ENCODE peak calls at places on chromosomes 5 and 9, in five cellular contexts. One of them, this sample, is unnamed. For H3K36me3, the result is how much of the 10 kb centered on the place peaks cover.

GRCh38 chr5:130109152-130109551 is 204.9 kb downstream of the CHSY3 start:
- DNase-seq in bronchial epithelial cell: peak
- DNase-seq in body of pancreas: no peak
- DNase-seq in pancreas: no peak
- DNase-seq in CD8-positive, alpha-beta T cell: no peak
- DNase-seq in this sample: no peak

GRCh38 chr9:9771314-9771713 is 841.5 kb downstream of the PTPRD start:
- DNase-seq in CD8-positive, alpha-beta T cell: no peak
- DNase-seq in pancreas: no peak
- DNase-seq in bronchial epithelial cell: no peak
- DNase-seq in body of pancreas: no peak
- DNase-seq in this sample: no peak

GRCh38 chr5:68354315-68354714 is 138.8 kb downstream of the PIK3R1 start:
- DNase-seq in bronchial epithelial cell: no peak
- DNase-seq in CD8-positive, alpha-beta T cell: no peak
- DNase-seq in body of pancreas: no peak
- DNase-seq in pancreas: no peak
- DNase-seq in this sample: no peak

GRCh38 chr5:4295663-4296339 is 700.2 kb downstream of the IRX1 start:
- DNase-seq in CD8-positive, alpha-beta T cell: no peak
- DNase-seq in bronchial epithelial cell: no peak
- DNase-seq in pancreas: no peak
- DNase-seq in body of pancreas: no peak
- DNase-seq in this sample: no peak

GRCh38 chr5:81856948-81857928 is 106.3 kb upstream of the SSBP2 start:
- DNase-seq in body of pancreas: peak
- DNase-seq in bronchial epithelial cell: peak
- DNase-seq in pancreas: peak
- DNase-seq in CD8-positive, alpha-beta T cell: no peak
- DNase-seq in this sample: peak

GRCh38 chr5:112146323-112146848 is 272.7 kb downstream of the EPB41L4A start:
- DNase-seq in bronchial epithelial cell: peak
- DNase-seq in body of pancreas: no peak
- DNase-seq in pancreas: no peak
- DNase-seq in CD8-positive, alpha-beta T cell: no peak
- DNase-seq in this sample: no peak

GRCh38 chr5:87254035-87254434 is 13.6 kb upstream of the RASA1 start:
- DNase-seq in body of pancreas: no peak
- DNase-seq in bronchial epithelial cell: no peak
- DNase-seq in CD8-positive, alpha-beta T cell: no peak
- DNase-seq in pancreas: no peak
- DNase-seq in this sample: no peak

GRCh38 chr5:83777856-83778255 is 57.2 kb upstream of the HAPLN1 start:
- DNase-seq in bronchial epithelial cell: no peak
- DNase-seq in CD8-positive, alpha-beta T cell: no peak
- DNase-seq in body of pancreas: no peak
- DNase-seq in pancreas: no peak
- DNase-seq in this sample: no peak

GRCh38 chr5:6900828-6901227 is 187.6 kb downstream of the TENT4A start:
- DNase-seq in pancreas: no peak
- DNase-seq in body of pancreas: peak
- DNase-seq in bronchial epithelial cell: no peak
- DNase-seq in CD8-positive, alpha-beta T cell: no peak
- DNase-seq in this sample: no peak

GRCh38 chr9:30120654-30121053 is 2263.8 kb upstream of the ACO1 start:
- DNase-seq in body of pancreas: no peak
- DNase-seq in CD8-positive, alpha-beta T cell: no peak
- DNase-seq in pancreas: no peak
- DNase-seq in bronchial epithelial cell: no peak
- DNase-seq in this sample: no peak

GRCh38 chr9:22079873-22080341 is 70.8 kb upstream of the CDKN2B start:
- DNase-seq in CD8-positive, alpha-beta T cell: peak
- DNase-seq in body of pancreas: no peak
- DNase-seq in pancreas: no peak
- DNase-seq in bronchial epithelial cell: peak
- DNase-seq in this sample: peak

GRCh38 chr5:113435571-113435970 is 782 bp upstream of the TSSK1B start:
- DNase-seq in bronchial epithelial cell: no peak
- DNase-seq in pancreas: no peak
- DNase-seq in body of pancreas: no peak
- DNase-seq in CD8-positive, alpha-beta T cell: no peak
- DNase-seq in this sample: no peak

DNA sequence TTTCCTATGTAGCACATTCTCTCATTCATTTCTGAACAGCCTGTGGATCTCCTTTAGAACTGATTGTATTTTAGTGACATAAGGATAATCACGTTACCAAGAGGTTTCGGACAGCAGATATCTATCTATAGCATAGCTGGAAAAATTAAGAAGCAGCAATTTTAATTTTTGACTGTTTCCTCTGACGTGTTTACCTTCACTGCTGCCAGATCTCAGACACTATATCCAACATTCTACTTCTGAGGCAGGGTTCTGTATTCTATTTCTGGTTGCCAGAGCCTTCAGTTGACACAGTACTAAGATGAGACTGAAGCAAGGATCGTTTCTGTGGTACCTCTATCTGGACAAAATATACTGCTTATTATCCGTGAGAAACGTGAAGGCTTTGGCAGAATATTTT is at the start of gene EFCAB9:
- DNase-seq in bronchial epithelial cell: no peak
- DNase-seq in body of pancreas: no peak
- DNase-seq in pancreas: no peak
- DNase-seq in CD8-positive, alpha-beta T cell: no peak
- DNase-seq in this sample: no peak
- H3K36me3 ChIP-seq in bronchial epithelial cell: under half
- H3K36me3 ChIP-seq in body of pancreas: under half
- H3K36me3 ChIP-seq in pancreas: under half
- H3K36me3 ChIP-seq in CD8-positive, alpha-beta T cell: under half
- H3K36me3 ChIP-seq in this sample: under half

GRCh38 chr5:150671509-150672236 is 10.6 kb downstream of the MYOZ3 start:
- DNase-seq in CD8-positive, alpha-beta T cell: no peak
- DNase-seq in bronchial epithelial cell: no peak
- DNase-seq in body of pancreas: no peak
- DNase-seq in pancreas: no peak
- DNase-seq in this sample: peak
- H3K4me3 ChIP-seq in CD8-positive, alpha-beta T cell: peak
- H3K4me3 ChIP-seq in bronchial epithelial cell: peak
- H3K4me3 ChIP-seq in body of pancreas: no peak
- H3K4me3 ChIP-seq in pancreas: peak
- H3K4me3 ChIP-seq in this sample: peak

GRCh38 chr5:107253246-107253645 is 417.5 kb downstream of the EFNA5 start:
- DNase-seq in bronchial epithelial cell: no peak
- DNase-seq in body of pancreas: no peak
- DNase-seq in pancreas: no peak
- DNase-seq in CD8-positive, alpha-beta T cell: no peak
- DNase-seq in this sample: no peak

GRCh38 chr5:107263387-107264003 is 407.2 kb downstream of the EFNA5 start:
- DNase-seq in CD8-positive, alpha-beta T cell: no peak
- DNase-seq in body of pancreas: no peak
- DNase-seq in pancreas: no peak
- DNase-seq in bronchial epithelial cell: no peak
- DNase-seq in this sample: no peak

GRCh38 chr5:107254902-107255234 is 415.9 kb downstream of the EFNA5 start:
- DNase-seq in bronchial epithelial cell: no peak
- DNase-seq in body of pancreas: no peak
- DNase-seq in pancreas: no peak
- DNase-seq in CD8-positive, alpha-beta T cell: no peak
- DNase-seq in this sample: no peak

GRCh38 chr5:107254214-107254901 is 416.4 kb downstream of the EFNA5 start:
- DNase-seq in body of pancreas: no peak
- DNase-seq in CD8-positive, alpha-beta T cell: no peak
- DNase-seq in pancreas: no peak
- DNase-seq in bronchial epithelial cell: no peak
- DNase-seq in this sample: no peak

DNA sequence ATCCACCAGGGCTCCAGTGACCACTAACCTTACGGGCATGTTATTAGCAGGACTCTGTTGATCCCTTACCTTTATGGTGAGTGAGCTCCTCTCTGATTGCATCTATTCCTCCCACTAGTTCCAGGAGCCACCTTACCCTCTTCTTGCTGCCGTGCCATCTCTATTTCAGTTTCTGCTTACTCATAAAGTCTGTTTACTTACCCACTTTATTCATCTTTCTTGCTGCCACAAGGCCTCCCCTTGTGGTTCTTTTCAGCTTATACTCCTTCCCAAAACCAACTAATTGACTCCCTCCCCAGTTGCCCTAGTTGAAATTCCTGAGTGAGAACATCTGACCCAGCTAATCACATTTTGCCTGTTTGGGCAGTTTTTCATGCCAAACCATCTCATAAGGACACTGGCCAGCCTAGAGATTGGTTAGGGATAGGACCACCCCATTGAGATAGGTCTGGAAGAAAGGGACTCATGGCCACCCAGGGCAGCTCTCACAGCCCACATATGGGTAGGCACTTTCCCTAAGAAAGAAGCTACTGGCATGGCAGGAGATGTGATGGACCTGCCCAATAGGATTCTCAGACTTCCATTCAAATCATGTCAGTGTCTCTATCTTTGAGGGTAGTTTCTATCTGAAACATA is 412.7 kb downstream of the EFNA5 start:
- DNase-seq in CD8-positive, alpha-beta T cell: no peak
- DNase-seq in body of pancreas: no peak
- DNase-seq in bronchial epithelial cell: peak
- DNase-seq in pancreas: no peak
- DNase-seq in this sample: no peak
- TF ChIP-seq CTCF in CD8-positive, alpha-beta T cell: no peak
- TF ChIP-seq CTCF in body of pancreas: no peak
- TF ChIP-seq CTCF in bronchial epithelial cell: peak
- TF ChIP-seq CTCF in pancreas: no peak
- TF ChIP-seq CTCF in this sample: no peak

GRCh38 chr5:171541380-171541779 is 121.9 kb downstream of the FGF18 start:
- DNase-seq in pancreas: no peak
- DNase-seq in body of pancreas: no peak
- DNase-seq in CD8-positive, alpha-beta T cell: no peak
- DNase-seq in bronchial epithelial cell: no peak
- DNase-seq in this sample: no peak

GRCh38 chr5:171537923-171538537 is 118.6 kb downstream of the FGF18 start:
- DNase-seq in bronchial epithelial cell: no peak
- DNase-seq in body of pancreas: no peak
- DNase-seq in CD8-positive, alpha-beta T cell: no peak
- DNase-seq in pancreas: no peak
- DNase-seq in this sample: no peak

GRCh38 chr5:171543486-171543885 is 124.0 kb downstream of the FGF18 start:
- DNase-seq in pancreas: no peak
- DNase-seq in bronchial epithelial cell: no peak
- DNase-seq in CD8-positive, alpha-beta T cell: no peak
- DNase-seq in body of pancreas: no peak
- DNase-seq in this sample: no peak

GRCh38 chr5:171542504-171543150 is 123.2 kb downstream of the FGF18 start:
- DNase-seq in CD8-positive, alpha-beta T cell: no peak
- DNase-seq in bronchial epithelial cell: no peak
- DNase-seq in body of pancreas: no peak
- DNase-seq in pancreas: no peak
- DNase-seq in this sample: no peak

GRCh38 chr5:171540865-171541264 is 121.4 kb downstream of the FGF18 start:
- DNase-seq in pancreas: no peak
- DNase-seq in body of pancreas: no peak
- DNase-seq in CD8-positive, alpha-beta T cell: no peak
- DNase-seq in bronchial epithelial cell: no peak
- DNase-seq in this sample: no peak
- H3K36me3 ChIP-seq in pancreas: under half
- H3K36me3 ChIP-seq in body of pancreas: under half
- H3K36me3 ChIP-seq in CD8-positive, alpha-beta T cell: under half
- H3K36me3 ChIP-seq in bronchial epithelial cell: under half
- H3K36me3 ChIP-seq in this sample: under half

DNA sequence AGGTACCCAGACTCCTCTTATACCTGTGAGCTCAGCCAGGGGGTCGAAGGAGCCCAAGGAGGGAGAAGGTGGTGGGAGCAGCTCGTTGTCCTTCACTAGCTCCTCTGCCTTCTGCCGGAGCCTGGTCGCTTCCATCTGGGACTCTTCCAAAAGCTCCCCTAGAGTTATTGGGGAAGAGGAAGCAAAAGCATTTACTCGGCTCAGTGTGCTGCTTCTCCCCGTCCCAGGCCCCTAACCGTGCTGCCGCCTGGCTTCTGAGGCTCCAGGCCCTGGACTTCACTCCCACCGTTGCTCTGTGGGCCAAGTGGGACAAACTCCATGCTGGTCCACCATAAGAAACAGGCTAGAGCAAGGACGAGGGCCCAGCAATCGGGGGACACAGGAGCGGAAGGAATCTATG is 17.2 kb downstream of the TNIP1 start:
- DNase-seq in bronchial epithelial cell: no peak
- DNase-seq in pancreas: no peak
- DNase-seq in CD8-positive, alpha-beta T cell: no peak
- DNase-seq in body of pancreas: no peak
- DNase-seq in this sample: no peak
- H3K4me3 ChIP-seq in bronchial epithelial cell: no peak
- H3K4me3 ChIP-seq in pancreas: no peak
- H3K4me3 ChIP-seq in CD8-positive, alpha-beta T cell: no peak
- H3K4me3 ChIP-seq in body of pancreas: no peak
- H3K4me3 ChIP-seq in this sample: no peak

GRCh38 chr5:52794519-52794918 is 6.8 kb downstream of the ITGA1 start:
- DNase-seq in CD8-positive, alpha-beta T cell: no peak
- DNase-seq in body of pancreas: no peak
- DNase-seq in bronchial epithelial cell: peak
- DNase-seq in pancreas: no peak
- DNase-seq in this sample: no peak
- TF ChIP-seq CTCF in CD8-positive, alpha-beta T cell: no peak
- TF ChIP-seq CTCF in body of pancreas: no peak
- TF ChIP-seq CTCF in bronchial epithelial cell: no peak
- TF ChIP-seq CTCF in pancreas: no peak
- TF ChIP-seq CTCF in this sample: no peak

DNA sequence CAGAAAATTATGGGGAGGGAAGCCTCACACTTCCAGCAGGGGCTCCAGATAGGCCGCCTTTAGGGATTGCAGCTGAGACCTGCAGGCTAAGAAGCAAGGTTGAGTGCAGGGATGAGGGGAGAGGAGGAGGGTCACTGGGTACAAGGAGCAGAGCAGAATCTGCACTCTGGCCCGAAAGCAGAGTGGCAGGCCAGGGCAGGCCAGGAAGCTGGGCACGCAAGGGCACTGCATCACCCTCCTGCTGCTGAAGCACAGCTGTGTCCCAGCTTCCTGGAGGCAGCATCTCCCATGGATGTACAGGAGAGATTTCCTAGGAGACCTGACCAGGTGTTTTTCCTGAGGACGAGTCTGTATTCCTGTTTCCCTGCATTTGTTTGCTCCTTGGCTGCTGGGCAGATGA is 92.1 kb downstream of the SYK start:
- DNase-seq in pancreas: no peak
- DNase-seq in bronchial epithelial cell: no peak
- DNase-seq in CD8-positive, alpha-beta T cell: no peak
- DNase-seq in body of pancreas: no peak
- DNase-seq in this sample: no peak
- H3K36me3 ChIP-seq in pancreas: under half
- H3K36me3 ChIP-seq in bronchial epithelial cell: under half
- H3K36me3 ChIP-seq in CD8-positive, alpha-beta T cell: under half
- H3K36me3 ChIP-seq in body of pancreas: under half
- H3K36me3 ChIP-seq in this sample: under half